ENCODE peak calls at places on chromosomes 6 and 20, in eight cellular contexts. O is Peyer's patch, B is uterus, G is thyroid gland, Q is K562, A is ovary, M is stomach, Z is spleen. E is an unnamed sample.

GRCh38 chr6:73455865-73456629 is 4.0 kb upstream of the CGAS start:
- DNase-seq in A (no peak), O (no peak), B (no peak), G (no peak), Z (no peak), Q (no peak), M (no peak), E (peak)

GRCh38 chr20:63048516-63049190 is 41.9 kb upstream of the BHLHE23 start:
- DNase-seq in O (no peak), B (no peak), A (no peak), G (no peak), M (no peak), Q (no peak), Z (peak), E (no peak)

GRCh38 chr6:92329416-92329815 is 1089.9 kb downstream of the EPHA7 start:
- DNase-seq in G (no peak), O (no peak), Q (no peak), Z (no peak), M (no peak), B (no peak), A (no peak), E (no peak)

GRCh38 chr6:144007455-144007778 is 642 bp downstream of the PLAGL1 start:
- DNase-seq in Q (no peak), G (no peak), A (no peak), O (no peak), M (no peak), B (no peak), Z (no peak), E (no peak)

GRCh38 chr6:72651967-72652956 is 30.4 kb downstream of the KCNQ5 start:
- DNase-seq in Z (no peak), A (no peak), G (no peak), B (no peak), M (no peak), O (no peak), Q (no peak), E (no peak)

GRCh38 chr20:21693322-21693721 is 12.1 kb upstream of the PAX1 start:
- DNase-seq in B (no peak), G (peak), O (no peak), M (no peak), Q (peak), A (no peak), Z (no peak), E (no peak)

GRCh38 chr20:54118220-54119001 is 48.0 kb upstream of the BCAS1 start:
- DNase-seq in A (no peak), B (no peak), M (no peak), O (no peak), Z (no peak), G (no peak), Q (no peak), E (no peak)

GRCh38 chr6:139533573-139534471 is 159.4 kb upstream of the CITED2 start:
- DNase-seq in A (no peak), Z (no peak), B (no peak), O (peak), G (peak), Q (peak), M (peak), E (no peak)

GRCh38 chr6:137925299-137925698 is 58.2 kb downstream of the TNFAIP3 start:
- DNase-seq in Z (no peak), B (no peak), M (no peak), G (no peak), A (no peak), O (no peak), Q (no peak), E (no peak)

GRCh38 chr20:3661836-3662665 is 1.1 kb downstream of the GFRA4 start:
- DNase-seq in O (no peak), Z (no peak), Q (no peak), A (no peak), B (no peak), M (no peak), G (no peak), E (peak)

GRCh38 chr20:14580426-14581074 is 243.1 kb upstream of the FLRT3 start:
- DNase-seq in M (no peak), O (no peak), Z (no peak), G (no peak), Q (no peak), B (no peak), A (no peak), E (no peak)

GRCh38 chr6:109759098-109759855 is 68.2 kb downstream of the FIG4 start:
- DNase-seq in O (no peak), M (no peak), G (no peak), Z (no peak), Q (no peak), A (no peak), B (no peak), E (no peak)

GRCh38 chr20:19285424-19285823 is 73.0 kb downstream of the SLC24A3 start:
- DNase-seq in Z (no peak), O (no peak), B (no peak), Q (no peak), M (no peak), A (no peak), G (peak), E (no peak)

GRCh38 chr6:5124526-5124925 is 39.4 kb downstream of the PPP1R3G start:
- DNase-seq in G (no peak), A (no peak), Q (no peak), O (no peak), Z (no peak), B (no peak), M (no peak), E (no peak)

GRCh38 chr20:542777-543368 is 717 bp downstream of the CSNK2A1 start:
- DNase-seq in Z (peak), B (peak), G (peak), O (peak), M (peak), Q (no peak), A (no peak), E (no peak)

GRCh38 chr20:539236-539635 is 4.4 kb downstream of the CSNK2A1 start:
- DNase-seq in O (no peak), Q (no peak), Z (no peak), G (no peak), M (no peak), B (no peak), A (no peak), E (no peak)

GRCh38 chr20:539848-540247 is 3.7 kb downstream of the CSNK2A1 start:
- DNase-seq in Q (peak), A (no peak), Z (no peak), G (peak), M (no peak), O (peak), B (no peak), E (no peak)

GRCh38 chr20:537983-538382 is 5.6 kb downstream of the CSNK2A1 start:
- DNase-seq in Z (no peak), A (no peak), Q (no peak), O (no peak), M (no peak), G (no peak), B (no peak), E (no peak)

GRCh38 chr20:540391-541201 is 3.0 kb downstream of the CSNK2A1 start:
- DNase-seq in Z (no peak), O (no peak), G (no peak), Q (no peak), A (no peak), B (no peak), M (no peak), E (no peak)
- TF ChIP-seq CTCF in Z (no peak), O (no peak), G (no peak), Q (peak), A (no peak), B (no peak), M (no peak), E (no peak)

DNA sequence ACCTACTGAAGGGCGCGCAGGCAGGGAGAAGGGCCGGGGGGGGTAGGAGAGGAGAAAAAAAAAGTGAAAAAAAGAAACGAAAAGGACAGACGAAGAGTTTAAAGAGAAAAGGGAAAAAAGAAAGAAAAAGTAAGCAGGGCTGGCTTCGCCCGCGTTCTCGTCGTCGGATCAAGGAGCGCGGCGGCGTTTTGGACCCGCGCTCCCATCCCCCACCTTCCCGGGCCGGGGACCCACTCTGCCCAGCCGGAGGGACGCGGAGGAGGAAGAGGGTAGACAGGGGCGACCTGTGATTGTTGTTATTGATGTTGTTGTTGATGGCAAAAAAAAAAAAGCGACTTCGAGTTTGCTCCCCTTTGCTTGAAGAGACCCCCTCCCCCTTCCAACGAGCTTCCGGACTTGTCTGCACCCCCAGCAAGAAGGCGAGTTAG is 2.4 kb downstream of the SOX4 start:
- DNase-seq in Z (no peak), A (peak), M (no peak), G (no peak), B (peak), Q (no peak), O (no peak), E (no peak)
- TF ChIP-seq POLR2A in Z (no peak), A (no peak), M (no peak), G (no peak), B (no peak), Q (no peak), O (no peak), E (no peak)

GRCh38 chr6:152167639-152168603 is 360.4 kb downstream of the ESR1 start:
- DNase-seq in O (no peak), M (no peak), Q (no peak), B (no peak), G (no peak), Z (no peak), A (no peak), E (no peak)

GRCh38 chr6:152160346-152160745 is 352.9 kb downstream of the ESR1 start:
- DNase-seq in B (no peak), M (no peak), A (no peak), G (no peak), O (no peak), Z (no peak), Q (no peak), E (no peak)

GRCh38 chr6:152166897-152167296 is 359.4 kb downstream of the ESR1 start:
- DNase-seq in O (no peak), Q (no peak), Z (no peak), A (no peak), G (no peak), B (no peak), M (no peak), E (no peak)

GRCh38 chr6:152161501-152161900 is 354.0 kb downstream of the ESR1 start:
- DNase-seq in A (no peak), Q (no peak), G (no peak), Z (no peak), B (no peak), O (no peak), M (no peak), E (no peak)

GRCh38 chr6:152164957-152165356 is 357.5 kb downstream of the ESR1 start:
- DNase-seq in O (no peak), G (no peak), A (no peak), Z (no peak), Q (no peak), B (no peak), M (no peak), E (no peak)
- TF ChIP-seq CTCF in O (no peak), G (no peak), A (no peak), Z (no peak), Q (no peak), B (no peak), M (no peak), E (no peak)

DNA sequence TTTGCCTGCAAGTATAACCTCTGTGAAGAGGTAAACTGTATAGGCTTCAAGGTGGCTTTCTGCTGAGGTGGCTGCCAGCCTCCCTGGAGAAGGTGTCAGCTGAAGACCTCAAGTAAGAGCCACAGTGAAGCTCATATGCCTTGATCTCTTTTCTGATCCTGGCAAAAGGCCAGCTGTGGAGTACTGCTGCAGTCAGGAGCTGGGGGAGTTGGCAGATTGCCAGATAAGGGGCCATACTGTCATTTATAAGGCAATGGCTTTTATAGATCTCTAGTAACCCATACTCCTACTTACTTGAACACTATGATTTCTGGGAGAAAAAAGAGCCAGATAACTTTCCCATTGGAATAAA is 8.8 kb upstream of the CEP85L start:
- DNase-seq in O (no peak), A (no peak), Z (no peak), B (no peak), Q (peak), M (no peak), G (no peak), E (no peak)
- TF ChIP-seq POLR2A in O (no peak), A (no peak), Z (no peak), B (no peak), Q (no peak), M (no peak), G (no peak), E (no peak)

GRCh38 chr6:32830017-32830416 is 8.5 kb downstream of the TAP2 start:
- DNase-seq in Q (no peak), M (no peak), G (no peak), B (no peak), Z (no peak), O (no peak), A (no peak), E (no peak)

GRCh38 chr6:32826996-32827395 is 10.2 kb upstream of the HLA-DOB start:
- DNase-seq in O (no peak), Q (no peak), A (no peak), G (no peak), Z (no peak), B (no peak), M (no peak), E (no peak)

GRCh38 chr6:32829495-32829894 is 9.0 kb downstream of the TAP2 start:
- DNase-seq in O (no peak), Z (no peak), M (no peak), Q (no peak), B (no peak), A (no peak), G (no peak), E (no peak)

GRCh38 chr6:32830936-32831335 is 7.6 kb downstream of the TAP2 start:
- DNase-seq in Q (no peak), Z (no peak), G (peak), B (no peak), M (no peak), A (no peak), O (no peak), E (no peak)

DNA sequence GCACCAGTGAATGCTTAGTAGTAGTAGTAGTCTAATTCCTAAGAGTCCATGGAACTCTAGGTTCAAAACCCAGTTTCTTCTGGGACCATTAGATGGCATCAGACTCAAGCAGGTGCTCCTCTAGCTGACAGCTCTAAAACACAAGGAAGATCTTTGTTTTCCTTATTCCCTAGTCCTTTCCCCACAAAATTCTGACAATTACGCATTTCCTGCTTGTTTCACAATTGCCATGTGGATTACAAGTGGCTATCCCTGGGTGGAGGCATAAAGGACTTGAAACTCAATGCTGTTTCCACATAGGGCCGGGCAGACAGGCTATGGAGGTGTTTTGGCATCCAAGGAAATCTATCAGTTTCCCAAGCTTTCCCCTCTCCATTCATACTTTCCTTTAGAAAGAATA is 9.2 kb upstream of the HLA-DOB start:
- DNase-seq in G (no peak), B (no peak), O (no peak), Z (no peak), M (no peak), A (no peak), Q (no peak), E (no peak)
- TF ChIP-seq CTCF in G (peak), B (peak), O (no peak), Z (no peak), M (no peak), A (no peak), Q (peak), E (no peak)

GRCh38 chr6:14210077-14210476 is 92.5 kb downstream of the CD83 start:
- DNase-seq in A (no peak), B (no peak), M (no peak), Q (no peak), O (no peak), Z (no peak), G (no peak), E (no peak)

GRCh38 chr6:14212020-14212419 is 94.4 kb downstream of the CD83 start:
- DNase-seq in B (no peak), Q (no peak), Z (no peak), O (no peak), G (no peak), A (no peak), M (no peak), E (no peak)

GRCh38 chr6:14211596-14211961 is 94.0 kb downstream of the CD83 start:
- DNase-seq in Q (peak), A (peak), Z (peak), B (peak), M (peak), G (no peak), O (peak), E (peak)

GRCh38 chr6:14212632-14213031 is 95.1 kb downstream of the CD83 start:
- DNase-seq in A (no peak), M (no peak), G (no peak), O (no peak), B (no peak), Z (no peak), Q (no peak), E (no peak)

GRCh38 chr6:14210663-14211595 is 93.4 kb downstream of the CD83 start:
- DNase-seq in B (peak), O (peak), Q (peak), A (peak), M (peak), Z (peak), G (peak), E (peak)
- TF ChIP-seq POLR2A in B (no peak), O (peak), Q (peak), A (no peak), M (no peak), Z (peak), G (peak), E (peak)

GRCh38 chr6:112502348-112503130 is 155.4 kb downstream of the RFPL4B start:
- DNase-seq in M (no peak), Q (no peak), B (no peak), G (no peak), Z (no peak), A (no peak), O (no peak), E (no peak)
- TF ChIP-seq CTCF in M (no peak), Q (peak), B (peak), G (peak), Z (no peak), A (peak), O (no peak), E (peak)

E was measured in sigmoid colon.